ENCODE peak calls at places on chromosomes 12 and 14, in seven cellular contexts. R is T-cell; C is HCT116; Z is Daoy; D is CD8-positive, alpha-beta memory T cell; H is vagina; K is left lobe of liver. V is an unnamed sample.

GRCh38 chr14:65065719-65066118 is 36.6 kb downstream of the MAX start:
- DNase-seq in R (no peak), C (no peak), Z (no peak), D (no peak), H (no peak), K (no peak), V (no peak)

GRCh38 chr14:95182379-95182778 is 25.1 kb upstream of the DICER1 start:
- DNase-seq in R (no peak), C (no peak), Z (no peak), D (no peak), H (no peak), K (no peak), V (no peak)

GRCh38 chr14:20317720-20318119 is 12.0 kb upstream of the TTC5 start:
- DNase-seq in R (no peak), C (no peak), Z (no peak), D (no peak), H (no peak), K (no peak), V (no peak)

GRCh38 chr12:72511906-72512305 is 239.7 kb downstream of the TRHDE start:
- DNase-seq in R (no peak), C (no peak), Z (peak; percentile 9), D (no peak), H (no peak), K (no peak), V (no peak)

GRCh38 chr14:64566651-64567122 is 16.9 kb downstream of the PPP1R36 start:
- DNase-seq in R (no peak), C (no peak), Z (no peak), D (no peak), H (no peak), K (no peak), V (no peak)

GRCh38 chr12:94551810-94552209 is 92.1 kb upstream of the CEP83 start:
- DNase-seq in R (no peak), C (no peak), Z (no peak), D (no peak), H (no peak), K (no peak), V (no peak)

GRCh38 chr12:109160873-109161272 is 44.5 kb downstream of the ACACB start:
- DNase-seq in R (no peak), C (no peak), Z (no peak), D (no peak), H (no peak), K (no peak), V (no peak)

GRCh38 chr14:22319526-22320352 is 269.3 kb downstream of the DAD1 start:
- DNase-seq in R (no peak), C (peak; percentile 53), Z (peak; percentile 48), D (no peak), H (no peak), K (no peak), V (peak; percentile 56)

GRCh38 chr12:72432037-72432604 is 160.0 kb downstream of the TRHDE start:
- DNase-seq in R (no peak), C (no peak), Z (no peak), D (no peak), H (no peak), K (no peak), V (no peak)

GRCh38 chr14:35470775-35471174 is 63.2 kb upstream of the INSM2 start:
- DNase-seq in R (no peak), C (no peak), Z (peak; percentile 17), D (no peak), H (no peak), K (no peak), V (no peak)

GRCh38 chr12:7130791-7131501 is 775 bp downstream of the CLSTN3 start:
- DNase-seq in R (peak; percentile 24), C (no peak), Z (peak; percentile 66), D (peak; percentile 30), H (no peak), K (peak; percentile 75), V (peak; percentile 75)

GRCh38 chr14:22449612-22449930 is 139.5 kb downstream of the DAD1 start:
- DNase-seq in R (no peak), C (no peak), Z (no peak), D (no peak), H (no peak), K (no peak), V (no peak)

GRCh38 chr14:100406505-100407131 is 83.5 kb downstream of the SLC25A47 start:
- DNase-seq in R (no peak), C (no peak), Z (peak; percentile 74), D (peak; percentile 20), H (no peak), K (peak; percentile 62), V (peak; percentile 47)

GRCh38 chr12:19186722-19187661 is 57.5 kb downstream of the PLEKHA5 start:
- DNase-seq in R (no peak), C (peak; percentile 31), Z (peak; percentile 30), D (no peak), H (no peak), K (peak; percentile 57), V (peak; percentile 43)

GRCh38 chr12:67681145-67681778 is 32.7 kb downstream of the DYRK2 start:
- DNase-seq in R (no peak), C (no peak), Z (peak; percentile 81), D (no peak), H (no peak), K (no peak), V (peak; percentile 77)

GRCh38 chr12:112183141-112183581 is 57.8 kb downstream of the TRAFD1 start:
- DNase-seq in R (no peak), C (no peak), Z (no peak), D (no peak), H (no peak), K (no peak), V (no peak)

GRCh38 chr14:72804653-72805180 is 89.2 kb downstream of the DPF3 start:
- DNase-seq in R (no peak), C (no peak), Z (no peak), D (no peak), H (no peak), K (no peak), V (no peak)

GRCh38 chr12:1374296-1374695 is 220.1 kb downstream of the FBXL14 start:
- DNase-seq in R (no peak), C (no peak), Z (no peak), D (no peak), H (no peak), K (no peak), V (no peak)

GRCh38 chr12:100752841-100753240 is 41.7 kb upstream of the ANO4 start:
- DNase-seq in R (no peak), C (no peak), Z (peak; percentile 5), D (no peak), H (no peak), K (no peak), V (no peak)

GRCh38 chr12:31322651-31323248 is 3.2 kb downstream of the SINHCAF start:
- DNase-seq in R (no peak), C (no peak), Z (peak; percentile 73), D (no peak), H (no peak), K (no peak), V (no peak)

GRCh38 chr14:92560106-92560865 is 46.7 kb downstream of the RIN3 start:
- DNase-seq in R (peak; percentile 36), C (no peak), Z (peak; percentile 34), D (no peak), H (no peak), K (no peak), V (peak; percentile 63)

GRCh38 chr14:67883717-67884116 is 64.1 kb downstream of the RAD51B start:
- DNase-seq in R (no peak), C (no peak), Z (no peak), D (no peak), H (no peak), K (no peak), V (peak; percentile 16)

GRCh38 chr14:89589400-89590128 is 172.5 kb upstream of the FOXN3 start:
- DNase-seq in R (no peak), C (no peak), Z (no peak), D (no peak), H (peak; percentile 42), K (no peak), V (no peak)

GRCh38 chr12:54890339-54890738 is 36.0 kb downstream of the MUCL1 start:
- DNase-seq in R (no peak), C (no peak), Z (no peak), D (no peak), H (no peak), K (no peak), V (no peak)

GRCh38 chr14:105473677-105474477 is 744 bp upstream of the CRIP2 start:
- DNase-seq in R (peak; percentile 75), C (peak; percentile 66), Z (peak; percentile 94), D (peak; percentile 75), H (no peak), K (peak; percentile 78), V (peak; percentile 85)

GRCh38 chr14:87960013-87960787 is 32.8 kb downstream of the GALC start:
- DNase-seq in R (peak; percentile 16), C (no peak), Z (no peak), D (peak; percentile 7), H (no peak), K (no peak), V (no peak)

GRCh38 chr12:32549675-32550079 is 129.4 kb upstream of the DNM1L start:
- DNase-seq in R (no peak), C (no peak), Z (no peak), D (no peak), H (no peak), K (no peak), V (no peak)

GRCh38 chr12:76143343-76144252 is 59.1 kb upstream of the NAP1L1 start:
- DNase-seq in R (peak; percentile 5), C (no peak), Z (no peak), D (no peak), H (no peak), K (no peak), V (no peak)

GRCh38 chr14:60643443-60644402 is 5.6 kb downstream of the SIX1 start:
- DNase-seq in R (no peak), C (no peak), Z (no peak), D (no peak), H (no peak), K (no peak), V (no peak)

GRCh38 chr14:90193925-90194324 is 62.4 kb upstream of the PSMC1 start:
- DNase-seq in R (no peak), C (peak; percentile 22), Z (peak; percentile 22), D (no peak), H (no peak), K (no peak), V (no peak)

GRCh38 chr14:99548285-99548684 is 55.7 kb downstream of the CCDC85C start:
- DNase-seq in R (no peak), C (no peak), Z (no peak), D (no peak), H (no peak), K (no peak), V (no peak)

GRCh38 chr12:77625441-77625840 is 205.3 kb upstream of the NAV3 start:
- DNase-seq in R (no peak), C (no peak), Z (peak; percentile 89), D (no peak), H (no peak), K (no peak), V (peak; percentile 30)

GRCh38 chr14:24076302-24076601 is 4.9 kb downstream of the CPNE6 start:
- DNase-seq in R (no peak), C (no peak), Z (no peak), D (no peak), H (no peak), K (no peak), V (no peak)

GRCh38 chr14:106210650-106211049 is 684.3 kb downstream of the TMEM121 start:
- DNase-seq in R (peak; percentile 15), C (no peak), Z (peak; percentile 73), D (no peak), H (no peak), K (no peak), V (no peak)

GRCh38 chr14:85252011-85252410 is 277.9 kb upstream of the FLRT2 start:
- DNase-seq in R (no peak), C (no peak), Z (no peak), D (no peak), H (no peak), K (no peak), V (no peak)

V was measured in H4.